ENCODE peak calls at places on chromosome X, in seven cellular contexts. P, Q, G, J, X, A and U are unnamed samples.

GRCh38 chrX:132963846-132964245 is 5.4 kb upstream of the HS6ST2 start:
- DNase-seq in Q (no peak), J (no peak), G (no peak), A (no peak), X (no peak), P (no peak), U (no peak)

GRCh38 chrX:150772150-150772970 is 79.2 kb downstream of the MTMR1 start:
- DNase-seq in P (peak), X (peak), G (peak), J (peak), Q (peak), A (peak), U (peak)

GRCh38 chrX:42755820-42756219 is 22.1 kb downstream of the PPP1R2C start:
- DNase-seq in Q (peak), X (no peak), J (peak), G (no peak), P (no peak), A (peak), U (peak)

GRCh38 chrX:133586443-133586842 is 171.2 kb upstream of the GPC4 start:
- DNase-seq in P (no peak), G (no peak), X (no peak), Q (no peak), J (no peak), A (no peak), U (no peak)

GRCh38 chrX:123779908-123780396 is 47.1 kb upstream of the THOC2 start:
- DNase-seq in A (no peak), X (no peak), P (peak), J (no peak), G (no peak), Q (no peak), U (no peak)

GRCh38 chrX:137562096-137562495 is 3.8 kb upstream of the ZIC3 start:
- DNase-seq in A (no peak), P (no peak), Q (no peak), G (no peak), J (no peak), X (no peak), U (no peak)

GRCh38 chrX:9370888-9371287 is 94.0 kb upstream of the TBL1X start:
- DNase-seq in J (no peak), X (no peak), P (no peak), G (no peak), A (no peak), Q (no peak), U (no peak)

GRCh38 chrX:103520391-103520790 is 1.1 kb upstream of the RAB40A start:
- DNase-seq in X (no peak), Q (no peak), A (peak), P (no peak), J (no peak), G (no peak), U (no peak)

GRCh38 chrX:110044531-110045249 is 41.8 kb downstream of the TMEM164 start:
- DNase-seq in A (no peak), G (no peak), X (no peak), Q (no peak), P (no peak), J (no peak), U (no peak)

GRCh38 chrX:1542994-1543725 is 6.2 kb upstream of the P2RY8 start:
- DNase-seq in X (no peak), A (no peak), Q (no peak), G (no peak), J (no peak), P (no peak), U (no peak)

GRCh38 chrX:72003811-72004750 is 93.4 kb downstream of the NHSL2 start:
- DNase-seq in X (no peak), Q (peak), P (peak), A (no peak), G (peak), J (peak), U (no peak)

GRCh38 chrX:29926056-29926455 is 289.3 kb upstream of the MAGEB2 start:
- DNase-seq in X (no peak), Q (no peak), J (no peak), G (no peak), A (no peak), P (no peak), U (no peak)

GRCh38 chrX:74420194-74421035 is 878 bp upstream of the SLC16A2 start:
- DNase-seq in J (peak), P (peak), Q (peak), G (peak), A (peak), X (peak), U (peak)

GRCh38 chrX:16903274-16904019 is 33.3 kb upstream of the RBBP7 start:
- DNase-seq in Q (no peak), A (no peak), X (peak), G (no peak), J (no peak), P (no peak), U (peak)

GRCh38 chrX:8235026-8235425 is 64.0 kb upstream of the VCX2 start:
- DNase-seq in J (no peak), X (no peak), Q (no peak), G (no peak), A (no peak), P (no peak), U (no peak)

GRCh38 chrX:16138108-16138427 is 14.7 kb downstream of the GRPR start:
- DNase-seq in P (peak), Q (no peak), J (no peak), X (peak), G (no peak), A (no peak), U (no peak)

GRCh38 chrX:111483140-111483539 is 28.3 kb upstream of the SERTM2 start:
- DNase-seq in J (no peak), P (no peak), A (no peak), Q (no peak), X (no peak), G (peak), U (no peak)

GRCh38 chrX:24025741-24026402 is 1.1 kb downstream of the KLHL15 start:
- DNase-seq in J (peak), P (no peak), A (peak), Q (peak), X (no peak), G (no peak), U (peak)

GRCh38 chrX:68829594-68830485 is 1.0 kb downstream of the EFNB1 start:
- DNase-seq in X (no peak), J (no peak), G (no peak), Q (no peak), P (no peak), A (no peak), U (no peak)

GRCh38 chrX:67587946-67588624 is 44.3 kb downstream of the AR start:
- DNase-seq in A (no peak), Q (peak), G (no peak), J (no peak), P (no peak), X (no peak), U (no peak)

GRCh38 chrX:98289726-98290125 is 1406.0 kb downstream of the RPA4 start:
- DNase-seq in P (no peak), Q (no peak), G (no peak), A (no peak), X (no peak), J (no peak), U (no peak)

GRCh38 chrX:50941638-50942037 is 31.1 kb downstream of the BMP15 start:
- DNase-seq in X (no peak), A (no peak), P (no peak), J (no peak), G (peak), Q (no peak), U (no peak)